ENCODE peak calls at places on chromosomes 16 and 17, in six cellular contexts. One of them, this sample, is unnamed.

GRCh38 chr17:81428945-81429344 is 33.7 kb downstream of the BAHCC1 start:
- DNase-seq in right lobe of liver: no peak
- DNase-seq in keratinocyte: no peak
- DNase-seq in fibroblast of lung: no peak
- DNase-seq in left ventricle myocardium inferior: no peak
- DNase-seq in lower lobe of right lung: no peak
- DNase-seq in this sample: no peak

GRCh38 chr17:78366109-78366848 is 6.4 kb upstream of the SOCS3 start:
- DNase-seq in right lobe of liver: no peak
- DNase-seq in left ventricle myocardium inferior: no peak
- DNase-seq in keratinocyte: no peak
- DNase-seq in fibroblast of lung: no peak
- DNase-seq in lower lobe of right lung: peak; percentile 71
- DNase-seq in this sample: no peak

GRCh38 chr17:77160032-77160876 is 19.5 kb downstream of the SEC14L1 start:
- DNase-seq in right lobe of liver: no peak
- DNase-seq in fibroblast of lung: no peak
- DNase-seq in left ventricle myocardium inferior: no peak
- DNase-seq in lower lobe of right lung: no peak
- DNase-seq in keratinocyte: no peak
- DNase-seq in this sample: no peak

GRCh38 chr17:61997649-61998048 is 67.4 kb downstream of the MED13 start:
- DNase-seq in fibroblast of lung: peak; percentile 73
- DNase-seq in lower lobe of right lung: no peak
- DNase-seq in keratinocyte: no peak
- DNase-seq in left ventricle myocardium inferior: no peak
- DNase-seq in right lobe of liver: no peak
- DNase-seq in this sample: no peak

GRCh38 chr16:83727018-83727417 is 80.8 kb upstream of the HSBP1 start:
- DNase-seq in right lobe of liver: no peak
- DNase-seq in keratinocyte: no peak
- DNase-seq in fibroblast of lung: peak; percentile 90
- DNase-seq in lower lobe of right lung: no peak
- DNase-seq in left ventricle myocardium inferior: no peak
- DNase-seq in this sample: no peak

GRCh38 chr16:84266451-84266850 is 26.6 kb upstream of the KCNG4 start:
- DNase-seq in left ventricle myocardium inferior: peak; percentile 35
- DNase-seq in keratinocyte: no peak
- DNase-seq in right lobe of liver: peak; percentile 46
- DNase-seq in lower lobe of right lung: no peak
- DNase-seq in fibroblast of lung: peak; percentile 58
- DNase-seq in this sample: peak; percentile 50

GRCh38 chr16:8678068-8678927 is 3.9 kb downstream of the ABAT start:
- DNase-seq in fibroblast of lung: peak; percentile 82
- DNase-seq in keratinocyte: no peak
- DNase-seq in left ventricle myocardium inferior: no peak
- DNase-seq in right lobe of liver: no peak
- DNase-seq in lower lobe of right lung: no peak
- DNase-seq in this sample: no peak

GRCh38 chr16:79932564-79932963 is 332.0 kb upstream of the MAF start:
- DNase-seq in right lobe of liver: no peak
- DNase-seq in left ventricle myocardium inferior: no peak
- DNase-seq in keratinocyte: no peak
- DNase-seq in lower lobe of right lung: no peak
- DNase-seq in fibroblast of lung: peak; percentile 32
- DNase-seq in this sample: no peak

GRCh38 chr17:77242118-77242800 is 101.5 kb downstream of the SEC14L1 start:
- DNase-seq in right lobe of liver: no peak
- DNase-seq in left ventricle myocardium inferior: no peak
- DNase-seq in fibroblast of lung: no peak
- DNase-seq in keratinocyte: no peak
- DNase-seq in lower lobe of right lung: no peak
- DNase-seq in this sample: no peak

GRCh38 chr16:9092963-9093477 is 1.6 kb downstream of the HAPSTR1 start:
- DNase-seq in fibroblast of lung: no peak
- DNase-seq in keratinocyte: no peak
- DNase-seq in left ventricle myocardium inferior: no peak
- DNase-seq in lower lobe of right lung: peak; percentile 54
- DNase-seq in right lobe of liver: peak; percentile 38
- DNase-seq in this sample: no peak

GRCh38 chr16:66881014-66881417 is 701 bp downstream of the PDP2 start:
- DNase-seq in keratinocyte: no peak
- DNase-seq in left ventricle myocardium inferior: no peak
- DNase-seq in fibroblast of lung: peak; percentile 12
- DNase-seq in lower lobe of right lung: no peak
- DNase-seq in right lobe of liver: no peak
- DNase-seq in this sample: peak; percentile 28

GRCh38 chr17:10021239-10021638 is 116.2 kb upstream of the RCVRN start:
- DNase-seq in keratinocyte: no peak
- DNase-seq in right lobe of liver: peak; percentile 38
- DNase-seq in fibroblast of lung: no peak
- DNase-seq in lower lobe of right lung: peak; percentile 79
- DNase-seq in left ventricle myocardium inferior: no peak
- DNase-seq in this sample: no peak

GRCh38 chr16:48999034-48999433 is 282.6 kb downstream of the CBLN1 start:
- DNase-seq in keratinocyte: no peak
- DNase-seq in left ventricle myocardium inferior: no peak
- DNase-seq in lower lobe of right lung: no peak
- DNase-seq in fibroblast of lung: no peak
- DNase-seq in right lobe of liver: no peak
- DNase-seq in this sample: no peak

GRCh38 chr16:6066601-6067000 is 969.0 kb upstream of the EEF2KMT start:
- DNase-seq in right lobe of liver: no peak
- DNase-seq in keratinocyte: no peak
- DNase-seq in left ventricle myocardium inferior: no peak
- DNase-seq in fibroblast of lung: no peak
- DNase-seq in lower lobe of right lung: no peak
- DNase-seq in this sample: no peak

GRCh38 chr16:85168732-85169256 is 56.5 kb upstream of the CIBAR2 start:
- DNase-seq in left ventricle myocardium inferior: peak; percentile 74
- DNase-seq in lower lobe of right lung: peak; percentile 48
- DNase-seq in keratinocyte: no peak
- DNase-seq in right lobe of liver: peak; percentile 78
- DNase-seq in fibroblast of lung: peak; percentile 63
- DNase-seq in this sample: peak; percentile 68

GRCh38 chr17:60327870-60328362 is 64.0 kb downstream of the USP32 start:
- DNase-seq in fibroblast of lung: no peak
- DNase-seq in lower lobe of right lung: no peak
- DNase-seq in keratinocyte: no peak
- DNase-seq in left ventricle myocardium inferior: no peak
- DNase-seq in right lobe of liver: no peak
- DNase-seq in this sample: no peak

GRCh38 chr17:60326702-60327101 is 65.2 kb downstream of the USP32 start:
- DNase-seq in keratinocyte: no peak
- DNase-seq in right lobe of liver: no peak
- DNase-seq in lower lobe of right lung: no peak
- DNase-seq in fibroblast of lung: no peak
- DNase-seq in left ventricle myocardium inferior: no peak
- DNase-seq in this sample: no peak

GRCh38 chr17:60323754-60324153 is 68.2 kb downstream of the USP32 start:
- DNase-seq in left ventricle myocardium inferior: no peak
- DNase-seq in fibroblast of lung: no peak
- DNase-seq in keratinocyte: no peak
- DNase-seq in right lobe of liver: no peak
- DNase-seq in lower lobe of right lung: no peak
- DNase-seq in this sample: no peak

GRCh38 chr17:60327122-60327869 is 64.6 kb downstream of the USP32 start:
- DNase-seq in fibroblast of lung: no peak
- DNase-seq in right lobe of liver: no peak
- DNase-seq in keratinocyte: no peak
- DNase-seq in left ventricle myocardium inferior: no peak
- DNase-seq in lower lobe of right lung: no peak
- DNase-seq in this sample: no peak

DNA sequence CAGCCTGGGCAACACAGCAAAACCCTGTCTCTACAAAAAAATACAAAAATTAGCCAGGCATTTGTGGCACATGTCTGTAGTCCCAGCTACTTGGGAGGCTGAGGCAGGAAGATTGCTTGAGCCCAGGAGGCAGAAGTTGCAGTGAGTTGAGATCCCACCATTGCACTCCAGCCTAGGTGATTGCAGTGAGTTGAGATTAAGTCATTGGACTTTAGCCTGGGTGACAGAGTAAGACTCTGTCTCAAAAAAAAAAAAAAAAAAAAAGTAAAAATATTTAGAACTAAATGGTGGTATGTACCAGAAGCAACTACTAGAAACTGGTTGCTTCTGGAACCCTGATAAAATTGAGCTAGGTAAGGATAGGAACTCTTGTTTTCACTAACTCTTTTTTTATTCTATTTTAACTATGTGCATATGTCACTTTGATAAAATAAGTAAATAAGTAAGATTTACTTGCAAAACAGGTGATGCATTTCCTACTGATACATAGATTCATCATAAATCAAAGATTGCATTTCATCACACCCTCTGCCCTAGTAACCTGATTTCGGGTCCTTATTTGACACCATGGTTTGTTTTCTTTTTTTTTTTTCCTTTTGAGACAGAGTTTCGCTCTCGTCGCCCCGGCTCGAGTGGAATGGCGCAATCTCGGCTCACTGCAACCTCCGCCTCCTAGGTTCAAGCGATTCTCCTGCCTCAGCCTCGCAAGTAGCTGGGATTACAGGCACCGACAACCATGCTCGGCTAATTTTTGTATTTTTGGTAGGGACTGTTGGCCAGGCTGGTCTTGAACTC is 66.0 kb downstream of the USP32 start:
- DNase-seq in fibroblast of lung: no peak
- DNase-seq in right lobe of liver: peak; percentile 70
- DNase-seq in lower lobe of right lung: peak; percentile 61
- DNase-seq in left ventricle myocardium inferior: no peak
- DNase-seq in keratinocyte: no peak
- DNase-seq in this sample: no peak
- H3K36me3 ChIP-seq in fibroblast of lung: no peaks in the 10 kb centered on the region
- H3K36me3 ChIP-seq in right lobe of liver: no peaks in the 10 kb centered on the region
- H3K36me3 ChIP-seq in lower lobe of right lung: peaks cover 6% of the 10 kb centered on the region
- H3K36me3 ChIP-seq in left ventricle myocardium inferior: peaks cover 17% of the 10 kb centered on the region
- H3K36me3 ChIP-seq in keratinocyte: no peaks in the 10 kb centered on the region
- H3K36me3 ChIP-seq in this sample: peaks cover 3% of the 10 kb centered on the region

DNA sequence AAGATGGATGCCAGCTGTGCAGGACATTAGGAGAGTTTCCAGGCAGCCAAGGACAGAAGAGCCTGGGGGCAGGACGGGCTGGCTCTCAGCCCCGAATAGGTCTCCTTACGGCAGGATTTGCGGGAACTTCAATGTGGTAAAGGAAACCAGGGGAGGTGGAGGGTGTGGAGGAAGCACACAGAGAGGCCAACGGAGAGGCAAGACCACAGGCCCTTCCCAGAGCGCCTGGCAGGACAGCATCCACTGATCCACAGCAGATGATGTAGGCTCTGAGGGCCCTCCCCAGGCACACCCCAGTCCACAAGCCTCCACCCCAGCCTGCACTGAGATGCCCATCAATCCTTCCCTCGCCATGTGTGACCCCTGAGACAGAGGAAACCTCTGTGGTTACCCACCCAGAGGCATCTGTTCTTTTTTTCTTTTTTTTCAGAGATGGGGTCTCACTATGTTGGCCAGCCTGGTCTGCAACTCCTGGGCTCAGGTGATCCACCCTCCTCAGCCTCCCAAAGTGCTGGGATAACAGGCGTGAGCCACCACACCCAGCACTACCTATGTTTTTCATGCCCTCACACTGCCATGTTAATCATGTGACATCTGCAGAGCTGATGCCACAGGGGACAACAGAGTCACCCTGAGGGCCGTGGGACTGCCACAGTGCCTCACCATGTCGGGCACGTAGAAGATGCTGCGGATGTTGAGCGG is 19.3 kb downstream of the DNASE1 start:
- DNase-seq in keratinocyte: no peak
- DNase-seq in fibroblast of lung: no peak
- DNase-seq in lower lobe of right lung: no peak
- DNase-seq in left ventricle myocardium inferior: no peak
- DNase-seq in right lobe of liver: peak; percentile 6
- DNase-seq in this sample: no peak
- H3K36me3 ChIP-seq in keratinocyte: peaks cover 23% of the 10 kb centered on the region
- H3K36me3 ChIP-seq in fibroblast of lung: peaks cover 20% of the 10 kb centered on the region
- H3K36me3 ChIP-seq in lower lobe of right lung: peaks cover 71% of the 10 kb centered on the region
- H3K36me3 ChIP-seq in left ventricle myocardium inferior: peaks cover 81% of the 10 kb centered on the region
- H3K36me3 ChIP-seq in right lobe of liver: peaks cover 8% of the 10 kb centered on the region
- H3K36me3 ChIP-seq in this sample: peaks cover 92% of the 10 kb centered on the region

GRCh38 chr17:3973498-3974137 is 9.4 kb upstream of the ATP2A3 start:
- DNase-seq in left ventricle myocardium inferior: no peak
- DNase-seq in keratinocyte: no peak
- DNase-seq in lower lobe of right lung: peak; percentile 34
- DNase-seq in fibroblast of lung: no peak
- DNase-seq in right lobe of liver: peak; percentile 3
- DNase-seq in this sample: no peak

GRCh38 chr17:3974138-3974687 is 10.0 kb upstream of the ATP2A3 start:
- DNase-seq in lower lobe of right lung: peak; percentile 50
- DNase-seq in right lobe of liver: peak; percentile 44
- DNase-seq in left ventricle myocardium inferior: no peak
- DNase-seq in keratinocyte: no peak
- DNase-seq in fibroblast of lung: no peak
- DNase-seq in this sample: no peak

GRCh38 chr17:3970668-3971067 is 6.4 kb upstream of the ATP2A3 start:
- DNase-seq in right lobe of liver: no peak
- DNase-seq in left ventricle myocardium inferior: no peak
- DNase-seq in lower lobe of right lung: no peak
- DNase-seq in keratinocyte: no peak
- DNase-seq in fibroblast of lung: no peak
- DNase-seq in this sample: no peak

GRCh38 chr17:3972931-3973330 is 8.7 kb upstream of the ATP2A3 start:
- DNase-seq in fibroblast of lung: no peak
- DNase-seq in keratinocyte: no peak
- DNase-seq in left ventricle myocardium inferior: no peak
- DNase-seq in lower lobe of right lung: peak; percentile 20
- DNase-seq in right lobe of liver: peak; percentile 5
- DNase-seq in this sample: no peak

DNA sequence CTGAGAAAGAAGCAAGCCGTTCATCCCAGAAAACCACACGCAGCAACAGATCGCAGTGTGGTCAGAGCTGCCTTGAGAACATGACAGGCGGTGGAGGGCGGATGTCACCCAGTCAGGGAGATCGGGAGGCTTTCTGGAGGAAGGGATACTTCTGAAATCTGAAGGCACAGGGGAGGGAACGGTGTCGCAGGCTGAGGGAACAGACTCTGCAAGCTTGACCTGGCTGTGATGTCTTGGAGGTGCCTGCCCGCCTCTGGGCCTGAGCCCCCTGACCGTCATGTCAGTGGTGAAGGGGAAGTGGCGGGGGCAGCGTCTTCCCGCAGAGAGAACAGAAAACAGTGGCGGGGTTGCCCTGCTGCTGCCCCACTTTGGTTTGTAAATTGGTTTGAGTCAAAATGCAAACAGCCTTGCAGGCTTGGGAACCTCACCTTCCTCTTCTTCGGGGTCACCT is 8.1 kb upstream of the ATP2A3 start:
- DNase-seq in left ventricle myocardium inferior: no peak
- DNase-seq in right lobe of liver: peak; percentile 20
- DNase-seq in fibroblast of lung: no peak
- DNase-seq in keratinocyte: no peak
- DNase-seq in lower lobe of right lung: peak; percentile 46
- DNase-seq in this sample: no peak
- H3K36me3 ChIP-seq in left ventricle myocardium inferior: no peaks in the 10 kb centered on the region
- H3K36me3 ChIP-seq in right lobe of liver: no peaks in the 10 kb centered on the region
- H3K36me3 ChIP-seq in fibroblast of lung: no peaks in the 10 kb centered on the region
- H3K36me3 ChIP-seq in keratinocyte: no peaks in the 10 kb centered on the region
- H3K36me3 ChIP-seq in lower lobe of right lung: no peaks in the 10 kb centered on the region
- H3K36me3 ChIP-seq in this sample: no peaks in the 10 kb centered on the region

DNA sequence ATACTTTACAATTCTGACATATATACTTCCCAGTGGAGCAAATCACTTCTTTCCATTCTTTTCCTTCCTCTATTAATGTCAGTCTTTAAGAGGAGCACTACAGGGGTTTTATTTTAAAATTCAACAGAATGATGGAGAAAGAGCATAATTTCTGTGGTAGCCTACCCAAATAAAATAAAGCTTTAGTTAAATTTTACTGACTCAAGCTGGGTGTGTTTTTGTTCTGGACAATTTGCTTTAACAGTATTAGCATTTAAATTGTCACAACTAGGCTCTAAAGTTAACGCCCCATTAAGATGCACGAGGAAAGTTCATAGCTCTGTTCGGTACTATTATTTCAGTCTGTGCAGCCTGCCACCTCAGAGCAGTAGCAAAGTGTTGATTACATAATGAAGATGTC is 52.0 kb downstream of the CDK12 start:
- DNase-seq in fibroblast of lung: no peak
- DNase-seq in keratinocyte: no peak
- DNase-seq in right lobe of liver: no peak
- DNase-seq in left ventricle myocardium inferior: no peak
- DNase-seq in lower lobe of right lung: no peak
- DNase-seq in this sample: no peak
- H3K36me3 ChIP-seq in fibroblast of lung: peaks cover 4% of the 10 kb centered on the region
- H3K36me3 ChIP-seq in keratinocyte: peaks cover 21% of the 10 kb centered on the region
- H3K36me3 ChIP-seq in right lobe of liver: peaks cover 12% of the 10 kb centered on the region
- H3K36me3 ChIP-seq in left ventricle myocardium inferior: peaks cover 94% of the 10 kb centered on the region
- H3K36me3 ChIP-seq in lower lobe of right lung: peaks cover 100% of the 10 kb centered on the region
- H3K36me3 ChIP-seq in this sample: peaks cover 87% of the 10 kb centered on the region